ENCODE peak calls at places on chromosome 21, in five cellular contexts. One of them, this sample, is unnamed.

GRCh38 chr21:39003982-39004775 is 179.1 kb downstream of the PSMG1 start:
- DNase-seq in GM23248: peak; percentile 94
- DNase-seq in HCT116: no peak
- DNase-seq in MM.1S: no peak
- DNase-seq in SK-N-SH: no peak
- DNase-seq in this sample: no peak

GRCh38 chr21:43779660-43780059 is 3.6 kb upstream of the CSTB start:
- DNase-seq in GM23248: no peak
- DNase-seq in HCT116: no peak
- DNase-seq in MM.1S: peak; percentile 98
- DNase-seq in SK-N-SH: no peak
- DNase-seq in this sample: no peak

GRCh38 chr21:16775056-16775455 is 737.8 kb upstream of the CXADR start:
- DNase-seq in GM23248: no peak
- DNase-seq in HCT116: no peak
- DNase-seq in MM.1S: no peak
- DNase-seq in SK-N-SH: no peak
- DNase-seq in this sample: no peak

GRCh38 chr21:29684106-29684505 is 255.7 kb downstream of the GRIK1 start:
- DNase-seq in GM23248: no peak
- DNase-seq in HCT116: no peak
- DNase-seq in MM.1S: no peak
- DNase-seq in SK-N-SH: no peak
- DNase-seq in this sample: no peak

GRCh38 chr21:36419996-36420395 is 34.8 kb downstream of the CHAF1B start:
- DNase-seq in GM23248: peak; percentile 91
- DNase-seq in HCT116: peak; percentile 77
- DNase-seq in MM.1S: peak; percentile 64
- DNase-seq in SK-N-SH: peak; percentile 85
- DNase-seq in this sample: peak; percentile 90

GRCh38 chr21:38290809-38291208 is 34.0 kb downstream of the KCNJ15 start:
- DNase-seq in GM23248: no peak
- DNase-seq in HCT116: no peak
- DNase-seq in MM.1S: no peak
- DNase-seq in SK-N-SH: no peak
- DNase-seq in this sample: no peak

GRCh38 chr21:36926989-36927695 is 39.3 kb downstream of the HLCS start:
- DNase-seq in GM23248: no peak
- DNase-seq in HCT116: no peak
- DNase-seq in MM.1S: no peak
- DNase-seq in SK-N-SH: no peak
- DNase-seq in this sample: peak; percentile 48

GRCh38 chr21:27134513-27134912 is 167.6 kb upstream of the ADAMTS5 start:
- DNase-seq in GM23248: no peak
- DNase-seq in HCT116: no peak
- DNase-seq in MM.1S: no peak
- DNase-seq in SK-N-SH: peak; percentile 43
- DNase-seq in this sample: no peak

GRCh38 chr21:20570824-20571232 is 427.4 kb upstream of the NCAM2 start:
- DNase-seq in GM23248: no peak
- DNase-seq in HCT116: no peak
- DNase-seq in MM.1S: no peak
- DNase-seq in SK-N-SH: no peak
- DNase-seq in this sample: peak; percentile 22

GRCh38 chr21:36910581-36911307 is 55.7 kb downstream of the HLCS start:
- DNase-seq in GM23248: peak; percentile 17
- DNase-seq in HCT116: no peak
- DNase-seq in MM.1S: no peak
- DNase-seq in SK-N-SH: peak; percentile 50
- DNase-seq in this sample: peak; percentile 15

GRCh38 chr21:38306407-38306806 is 49.6 kb downstream of the KCNJ15 start:
- DNase-seq in GM23248: peak; percentile 80
- DNase-seq in HCT116: no peak
- DNase-seq in MM.1S: no peak
- DNase-seq in SK-N-SH: no peak
- DNase-seq in this sample: peak; percentile 40

GRCh38 chr21:43611598-43612369 is 47.5 kb downstream of the HSF2BP start:
- DNase-seq in GM23248: peak; percentile 38
- DNase-seq in HCT116: peak; percentile 59
- DNase-seq in MM.1S: peak; percentile 91
- DNase-seq in SK-N-SH: peak; percentile 73
- DNase-seq in this sample: peak; percentile 77

GRCh38 chr21:31911138-31911907 is 38.5 kb downstream of the HUNK start:
- DNase-seq in GM23248: peak; percentile 98
- DNase-seq in HCT116: no peak
- DNase-seq in MM.1S: no peak
- DNase-seq in SK-N-SH: no peak
- DNase-seq in this sample: peak; percentile 61

GRCh38 chr21:38806153-38806941 is 618 bp downstream of the ETS2 start:
- DNase-seq in GM23248: peak; percentile 41
- DNase-seq in HCT116: no peak
- DNase-seq in MM.1S: no peak
- DNase-seq in SK-N-SH: peak; percentile 74
- DNase-seq in this sample: no peak

GRCh38 chr21:29499734-29500343 is 201.1 kb downstream of the BACH1 start:
- DNase-seq in GM23248: peak; percentile 55
- DNase-seq in HCT116: peak; percentile 32
- DNase-seq in MM.1S: no peak
- DNase-seq in SK-N-SH: peak; percentile 43
- DNase-seq in this sample: peak; percentile 67

GRCh38 chr21:32276671-32277070 is 2.2 kb downstream of the MIS18A start:
- DNase-seq in GM23248: no peak
- DNase-seq in HCT116: no peak
- DNase-seq in MM.1S: no peak
- DNase-seq in SK-N-SH: no peak
- DNase-seq in this sample: no peak

GRCh38 chr21:26840912-26841311 is 4.3 kb downstream of the ADAMTS1 start:
- DNase-seq in GM23248: peak; percentile 91
- DNase-seq in HCT116: no peak
- DNase-seq in MM.1S: no peak
- DNase-seq in SK-N-SH: peak; percentile 29
- DNase-seq in this sample: peak; percentile 36

GRCh38 chr21:42495027-42495426 is 997 bp downstream of the RSPH1 start:
- DNase-seq in GM23248: no peak
- DNase-seq in HCT116: no peak
- DNase-seq in MM.1S: no peak
- DNase-seq in SK-N-SH: no peak
- DNase-seq in this sample: no peak

GRCh38 chr21:16605588-16605987 is 875.8 kb downstream of the USP25 start:
- DNase-seq in GM23248: no peak
- DNase-seq in HCT116: no peak
- DNase-seq in MM.1S: no peak
- DNase-seq in SK-N-SH: peak; percentile 56
- DNase-seq in this sample: no peak

GRCh38 chr21:43340491-43341348 is 86.2 kb downstream of the SIK1 start:
- DNase-seq in GM23248: peak; percentile 85
- DNase-seq in HCT116: peak; percentile 51
- DNase-seq in MM.1S: no peak
- DNase-seq in SK-N-SH: no peak
- DNase-seq in this sample: peak; percentile 85

GRCh38 chr21:41726970-41727783 is 39.7 kb downstream of the RIPK4 start:
- DNase-seq in GM23248: peak; percentile 89
- DNase-seq in HCT116: peak; percentile 61
- DNase-seq in MM.1S: no peak
- DNase-seq in SK-N-SH: no peak
- DNase-seq in this sample: peak; percentile 87

GRCh38 chr21:41207401-41208388 is 39.7 kb downstream of the BACE2 start:
- DNase-seq in GM23248: peak; percentile 78
- DNase-seq in HCT116: no peak
- DNase-seq in MM.1S: peak; percentile 48
- DNase-seq in SK-N-SH: no peak
- DNase-seq in this sample: no peak

GRCh38 chr21:43829161-43829560 is 35.9 kb upstream of the AGPAT3 start:
- DNase-seq in GM23248: no peak
- DNase-seq in HCT116: no peak
- DNase-seq in MM.1S: no peak
- DNase-seq in SK-N-SH: peak; percentile 25
- DNase-seq in this sample: no peak

GRCh38 chr21:19508442-19508841 is 1104.9 kb upstream of the TMPRSS15 start:
- DNase-seq in GM23248: no peak
- DNase-seq in HCT116: no peak
- DNase-seq in MM.1S: no peak
- DNase-seq in SK-N-SH: no peak
- DNase-seq in this sample: no peak

GRCh38 chr21:42145569-42146250 is 73.2 kb upstream of the ABCG1 start:
- DNase-seq in GM23248: peak; percentile 72
- DNase-seq in HCT116: peak; percentile 21
- DNase-seq in MM.1S: peak; percentile 68
- DNase-seq in SK-N-SH: peak; percentile 92
- DNase-seq in this sample: peak; percentile 77

GRCh38 chr21:30138483-30138882 is 28.1 kb downstream of the CLDN17 start:
- DNase-seq in GM23248: no peak
- DNase-seq in HCT116: no peak
- DNase-seq in MM.1S: no peak
- DNase-seq in SK-N-SH: no peak
- DNase-seq in this sample: no peak

GRCh38 chr21:43812139-43812821 is 22.9 kb downstream of the RRP1 start:
- DNase-seq in GM23248: no peak
- DNase-seq in HCT116: no peak
- DNase-seq in MM.1S: no peak
- DNase-seq in SK-N-SH: no peak
- DNase-seq in this sample: no peak

GRCh38 chr21:14968821-14969220 is 96.0 kb downstream of the NRIP1 start:
- DNase-seq in GM23248: peak; percentile 61
- DNase-seq in HCT116: no peak
- DNase-seq in MM.1S: no peak
- DNase-seq in SK-N-SH: no peak
- DNase-seq in this sample: no peak

GRCh38 chr21:41426656-41427311 is 745 bp downstream of the MX1 start:
- DNase-seq in GM23248: no peak
- DNase-seq in HCT116: no peak
- DNase-seq in MM.1S: no peak
- DNase-seq in SK-N-SH: peak; percentile 32
- DNase-seq in this sample: no peak

GRCh38 chr21:31299291-31300147 is 44.5 kb downstream of the TIAM1 start:
- DNase-seq in GM23248: no peak
- DNase-seq in HCT116: no peak
- DNase-seq in MM.1S: no peak
- DNase-seq in SK-N-SH: no peak
- DNase-seq in this sample: no peak

GRCh38 chr21:16194851-16195251 is 465.1 kb downstream of the USP25 start:
- DNase-seq in GM23248: peak; percentile 45
- DNase-seq in HCT116: no peak
- DNase-seq in MM.1S: peak; percentile 44
- DNase-seq in SK-N-SH: no peak
- DNase-seq in this sample: no peak

GRCh38 chr21:19246018-19246417 is 842.4 kb upstream of the TMPRSS15 start:
- DNase-seq in GM23248: no peak
- DNase-seq in HCT116: no peak
- DNase-seq in MM.1S: no peak
- DNase-seq in SK-N-SH: no peak
- DNase-seq in this sample: no peak

GRCh38 chr21:15121655-15122120 is 56.9 kb upstream of the NRIP1 start:
- DNase-seq in GM23248: peak; percentile 9
- DNase-seq in HCT116: no peak
- DNase-seq in MM.1S: no peak
- DNase-seq in SK-N-SH: no peak
- DNase-seq in this sample: peak; percentile 62

GRCh38 chr21:34077888-34078287 is 4.5 kb downstream of the MRPS6 start:
- DNase-seq in GM23248: no peak
- DNase-seq in HCT116: no peak
- DNase-seq in MM.1S: no peak
- DNase-seq in SK-N-SH: no peak
- DNase-seq in this sample: no peak
- H3K9me2 ChIP-seq in GM23248: no peaks in the 10 kb centered on the region
- H3K9me2 ChIP-seq in HCT116: no peaks in the 10 kb centered on the region
- H3K9me2 ChIP-seq in MM.1S: no peaks in the 10 kb centered on the region
- H3K9me2 ChIP-seq in SK-N-SH: no peaks in the 10 kb centered on the region
- H3K9me2 ChIP-seq in this sample: no peaks in the 10 kb centered on the region

GRCh38 chr21:45990741-45991605 is 9.4 kb downstream of the COL6A1 start:
- DNase-seq in GM23248: no peak
- DNase-seq in HCT116: no peak
- DNase-seq in MM.1S: no peak
- DNase-seq in SK-N-SH: no peak
- DNase-seq in this sample: no peak
- TF ChIP-seq EZH2phosphoT487 in GM23248: no peak
- TF ChIP-seq EZH2phosphoT487 in HCT116: no peak
- TF ChIP-seq EZH2phosphoT487 in MM.1S: no peak
- TF ChIP-seq EZH2phosphoT487 in SK-N-SH: no peak
- TF ChIP-seq EZH2phosphoT487 in this sample: no peak

GRCh38 chr21:28311776-28312175 is 680.9 kb downstream of the LTN1 start:
- DNase-seq in GM23248: peak; percentile 14
- DNase-seq in HCT116: no peak
- DNase-seq in MM.1S: no peak
- DNase-seq in SK-N-SH: no peak
- DNase-seq in this sample: peak; percentile 7
- H3K9ac ChIP-seq in GM23248: no peak overlapping the region
- H3K9ac ChIP-seq in HCT116: no peak overlapping the region
- H3K9ac ChIP-seq in MM.1S: no peak overlapping the region
- H3K9ac ChIP-seq in SK-N-SH: no peak overlapping the region
- H3K9ac ChIP-seq in this sample: no peak overlapping the region

DNA sequence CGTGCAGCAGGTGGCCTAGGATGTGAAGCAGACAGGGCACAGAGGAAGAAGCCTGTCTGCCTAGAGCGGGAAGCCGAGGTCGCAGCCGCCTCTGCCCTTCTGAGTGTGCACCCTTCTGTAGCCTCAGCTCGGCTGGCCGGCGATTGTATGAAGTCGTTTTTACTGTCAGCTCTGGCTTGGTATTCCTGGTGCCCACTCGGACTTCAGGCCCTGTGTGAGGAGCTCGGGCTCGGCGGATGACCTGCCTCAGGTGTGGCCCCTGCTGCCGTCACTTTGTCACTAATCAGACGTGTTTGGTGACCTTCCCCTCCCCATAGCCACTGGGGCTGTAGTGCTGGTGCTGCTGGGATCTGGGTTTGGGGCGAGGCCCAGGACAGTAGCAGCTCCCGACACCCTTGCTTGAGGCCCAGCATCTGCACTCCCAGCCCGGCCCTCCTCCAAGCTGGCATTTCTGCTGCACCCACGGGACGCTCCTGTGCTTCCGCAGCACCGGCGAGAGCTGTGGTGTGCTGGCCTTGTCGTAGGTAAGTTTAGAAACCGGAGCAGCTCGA is 18.1 kb downstream of the SLX9 start:
- DNase-seq in GM23248: no peak
- DNase-seq in HCT116: no peak
- DNase-seq in MM.1S: no peak
- DNase-seq in SK-N-SH: no peak
- DNase-seq in this sample: no peak
- H3K9me2 ChIP-seq in GM23248: no peaks in the 10 kb centered on the region
- H3K9me2 ChIP-seq in HCT116: no peaks in the 10 kb centered on the region
- H3K9me2 ChIP-seq in MM.1S: no peaks in the 10 kb centered on the region
- H3K9me2 ChIP-seq in SK-N-SH: no peaks in the 10 kb centered on the region
- H3K9me2 ChIP-seq in this sample: no peaks in the 10 kb centered on the region